ENCODE peak calls at places on chromosomes 6 and 20, in four cellular contexts. L is left ventricle myocardium inferior, O is astrocyte of the spinal cord, X is uterus. Z is an unnamed sample.

GRCh38 chr6:148538251-148539190 is 195.9 kb downstream of the SASH1 start:
- DNase-seq in L (no peak), O (peak), X (no peak), Z (peak)

GRCh38 chr6:51986864-51987263 is 100.5 kb downstream of the PKHD1 start:
- DNase-seq in L (no peak), O (no peak), X (no peak), Z (no peak)

GRCh38 chr6:1878330-1878729 is 268.6 kb downstream of the FOXC1 start:
- DNase-seq in L (no peak), O (no peak), X (no peak), Z (no peak)

GRCh38 chr6:158417760-158418098 is 105.5 kb downstream of the TULP4 start:
- DNase-seq in L (no peak), O (peak), X (no peak), Z (peak)

GRCh38 chr6:64293298-64293697 is 657.7 kb downstream of the PHF3 start:
- DNase-seq in L (no peak), O (peak), X (no peak), Z (no peak)

GRCh38 chr6:5270093-5270680 is 8.9 kb downstream of the FARS2 start:
- DNase-seq in L (no peak), O (no peak), X (no peak), Z (no peak)

GRCh38 chr6:27867051-27867940 is 44.9 kb downstream of the OR2B2 start:
- DNase-seq in L (peak), O (peak), X (peak), Z (peak)

GRCh38 chr6:114471450-114471849 is 128.6 kb upstream of the HS3ST5 start:
- DNase-seq in L (no peak), O (no peak), X (no peak), Z (no peak)

GRCh38 chr20:13286600-13286999 is 65.5 kb downstream of the ISM1 start:
- DNase-seq in L (no peak), O (no peak), X (no peak), Z (no peak)
- TF ChIP-seq CTCF in L (no peak), O (no peak), X (no peak), Z (no peak)

GRCh38 chr6:127120787-127121636 is 2.5 kb downstream of the RSPO3 start:
- DNase-seq in L (peak), O (peak), X (peak), Z (peak)

GRCh38 chr6:127120109-127120786 is 1.8 kb downstream of the RSPO3 start:
- DNase-seq in L (no peak), O (no peak), X (peak), Z (no peak)

GRCh38 chr6:127119361-127120108 is 1.1 kb downstream of the RSPO3 start:
- DNase-seq in L (no peak), O (no peak), X (peak), Z (no peak)

GRCh38 chr6:127117979-127118504 is 429 bp upstream of the RSPO3 start:
- DNase-seq in L (no peak), O (peak), X (peak), Z (no peak)

GRCh38 chr6:127118505-127119360 is at the start of gene RSPO3:
- DNase-seq in L (no peak), O (peak), X (peak), Z (no peak)
- TF ChIP-seq CTCF in L (no peak), O (no peak), X (no peak), Z (no peak)

GRCh38 chr20:54197621-54198604 is 10.0 kb upstream of the PFDN4 start:
- DNase-seq in L (no peak), O (peak), X (no peak), Z (peak)
- TF ChIP-seq CTCF in L (no peak), O (peak), X (peak), Z (peak)

GRCh38 chr20:49511788-49512525 is 29.5 kb upstream of the KCNB1 start:
- DNase-seq in L (no peak), O (no peak), X (no peak), Z (no peak)

GRCh38 chr20:49505518-49505917 is 23.1 kb upstream of the KCNB1 start:
- DNase-seq in L (no peak), O (peak), X (peak), Z (peak)

GRCh38 chr20:49510562-49511117 is 28.2 kb upstream of the KCNB1 start:
- DNase-seq in L (peak), O (peak), X (peak), Z (peak)

GRCh38 chr20:49507741-49508434 is 25.4 kb upstream of the KCNB1 start:
- DNase-seq in L (no peak), O (no peak), X (no peak), Z (no peak)

DNA sequence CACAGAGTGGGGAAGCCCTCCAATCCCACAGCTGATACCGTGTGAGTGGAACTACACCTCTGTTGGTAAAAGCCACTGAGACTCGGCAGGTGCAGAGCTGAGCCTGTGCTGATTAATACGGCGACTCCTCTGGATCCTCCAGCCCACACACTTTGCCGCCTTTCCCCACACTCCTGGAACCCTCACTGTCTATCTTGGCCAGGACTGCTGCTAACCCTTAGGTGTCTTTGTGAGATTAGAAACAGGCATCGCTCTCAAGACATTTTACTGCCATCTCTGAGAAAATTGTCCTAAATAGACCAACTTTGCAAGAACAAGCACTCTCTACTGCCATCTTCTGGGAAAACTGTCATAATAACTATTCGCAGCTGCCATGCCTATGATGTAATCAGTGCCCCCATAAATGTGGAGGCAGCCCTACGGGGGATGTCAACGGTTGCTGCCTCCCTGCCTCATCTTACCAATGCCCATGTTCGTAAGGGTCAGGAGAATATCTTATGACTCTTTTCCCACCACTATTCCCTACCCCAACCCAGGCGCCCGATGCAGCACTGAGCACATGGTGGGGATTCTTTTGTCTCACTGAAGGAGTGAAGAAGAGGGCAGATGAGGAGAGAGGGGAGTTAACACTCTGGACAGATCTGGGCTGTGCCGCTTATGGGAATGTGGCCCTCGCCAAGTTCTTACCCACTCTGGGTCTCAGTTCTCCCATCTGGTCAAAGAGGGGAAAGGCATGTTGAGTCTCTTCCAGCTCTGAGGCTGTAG is 26.1 kb upstream of the KCNB1 start:
- DNase-seq in L (no peak), O (peak), X (no peak), Z (peak)
- TF ChIP-seq CTCF in L (peak), O (peak), X (peak), Z (peak)

GRCh38 chr20:20593447-20594170 is 118.8 kb downstream of the RALGAPA2 start:
- DNase-seq in L (no peak), O (peak), X (no peak), Z (peak)
- TF ChIP-seq CTCF in L (peak), O (peak), X (no peak), Z (peak)

DNA sequence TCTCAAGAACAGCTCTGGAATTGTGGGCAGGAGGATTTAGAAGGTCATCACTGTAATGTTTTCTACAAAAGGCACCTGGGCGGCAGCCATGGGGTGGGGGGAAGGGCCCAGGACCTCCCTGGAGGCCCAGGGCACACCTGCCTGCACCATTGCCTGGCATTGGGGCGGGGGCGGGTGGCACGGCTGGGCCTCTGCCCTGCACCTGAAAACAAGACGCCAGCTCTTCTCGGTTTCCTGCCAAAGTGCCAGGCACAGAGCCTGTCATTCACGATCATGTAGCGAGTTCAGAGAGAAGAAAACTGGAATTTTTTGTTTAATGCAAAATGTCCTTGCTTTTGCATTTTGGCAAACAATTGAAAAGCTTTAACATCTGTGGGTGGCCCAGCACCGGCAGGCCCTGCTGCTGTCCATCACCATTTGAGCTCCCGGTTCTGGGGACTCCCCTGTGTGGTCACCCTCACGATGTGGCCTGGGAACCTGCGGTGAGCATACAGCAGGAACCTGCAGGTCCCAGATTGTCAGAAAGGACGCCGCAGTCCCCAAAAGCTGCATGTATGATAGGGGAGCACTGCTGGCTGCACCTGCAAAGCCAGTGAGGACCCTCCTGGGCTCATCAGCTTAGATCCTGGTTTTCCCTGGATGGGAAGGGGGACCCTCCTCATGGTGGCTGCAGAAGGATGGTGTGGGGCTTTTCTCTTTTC is 262.9 kb downstream of the CDH4 start:
- DNase-seq in L (no peak), O (no peak), X (no peak), Z (no peak)
- TF ChIP-seq CTCF in L (no peak), O (no peak), X (no peak), Z (no peak)

DNA sequence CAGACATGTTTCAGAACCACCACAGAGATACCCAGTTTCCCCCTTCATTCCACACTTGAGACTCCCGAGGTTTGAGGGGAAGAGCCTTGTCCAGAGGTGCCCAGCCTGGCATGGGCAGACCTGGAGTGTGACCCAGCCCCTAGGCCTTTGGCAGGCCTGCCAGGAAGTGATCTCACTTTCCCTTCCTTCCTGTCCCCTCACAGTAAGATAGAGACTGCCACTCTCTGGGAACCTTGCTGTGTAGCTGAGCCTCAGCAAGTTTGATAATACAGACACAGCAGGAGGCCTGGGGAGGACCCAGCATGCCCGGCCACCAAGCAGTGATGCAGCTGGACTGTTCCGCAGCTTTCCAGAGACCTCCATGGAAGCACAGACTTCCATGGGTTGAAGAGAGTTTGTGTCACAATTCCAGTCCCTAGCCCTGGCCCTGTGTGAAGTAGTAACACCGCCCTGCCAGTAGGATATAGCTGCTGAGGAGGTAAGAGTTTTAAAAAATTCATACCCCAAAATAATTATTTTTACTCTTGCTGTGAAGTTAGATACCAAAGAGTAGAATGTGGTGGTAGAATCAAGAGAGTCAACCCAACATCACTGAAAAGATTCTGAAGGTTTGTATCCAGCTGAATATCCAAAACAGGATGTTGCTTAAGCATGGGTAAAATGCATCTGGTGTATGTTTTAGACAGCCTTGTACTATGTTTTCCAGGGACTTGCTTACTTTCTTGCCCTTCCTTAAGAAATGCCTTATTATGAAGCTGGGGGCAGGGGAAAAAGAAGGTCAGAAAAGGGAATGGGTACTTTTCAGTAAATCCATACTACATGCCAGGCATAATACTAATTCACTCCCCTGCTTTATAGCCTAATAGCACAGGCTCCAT is 16.3 kb downstream of the PKIG start:
- DNase-seq in L (peak), O (no peak), X (no peak), Z (no peak)
- TF ChIP-seq CTCF in L (peak), O (peak), X (no peak), Z (peak)

GRCh38 chr6:81054011-81054410 is 698.5 kb downstream of the TENT5A start:
- DNase-seq in L (no peak), O (no peak), X (no peak), Z (peak)
- TF ChIP-seq CTCF in L (no peak), O (no peak), X (no peak), Z (no peak)

Z was measured in HFFc6.